ENCODE peak calls at places on chromosomes 3 and 15, in eight cellular contexts. N is progenitor cell of endocrine pancreas; E is activated T-cell treated with anti-CD3 and anti-CD28 coated beads, Interleukin-2, amount 50 U/mL, for 48 hours; V is cardiac fibroblast; R is myocyte; F is heart left ventricle; O is neuronal stem cell; I is stimulated activated CD4-positive, alpha-beta T cell treated with anti-CD3 and anti-CD28 coated beads, Interleukin-2, amount 100 ng/mL, for 48 hours. B is an unnamed sample.

GRCh38 chr3:141905129-141905528 is 28.7 kb downstream of the ATP1B3 start:
- DNase-seq in N (no peak), E (no peak), V (peak; percentile 22), R (no peak), F (no peak), O (no peak), I (no peak), B (no peak)

GRCh38 chr15:69068157-69068556 is 53.7 kb downstream of the NOX5 start:
- DNase-seq in N (no peak), E (no peak), V (no peak), R (no peak), F (no peak), O (no peak), I (no peak), B (no peak)

GRCh38 chr3:139523718-139524117 is 15.8 kb downstream of the RBP1 start:
- DNase-seq in N (no peak), E (no peak), V (no peak), R (no peak), F (no peak), O (no peak), I (no peak), B (no peak)

GRCh38 chr3:123735456-123735855 is 148.7 kb downstream of the MYLK start:
- DNase-seq in N (no peak), E (no peak), V (no peak), R (no peak), F (no peak), O (no peak), I (no peak), B (no peak)

GRCh38 chr15:79872358-79873017 is 24.3 kb downstream of the MTHFS start:
- DNase-seq in N (no peak), E (no peak), V (peak; percentile 37), R (peak; percentile 37), F (no peak), O (no peak), I (no peak), B (no peak)

GRCh38 chr15:77827860-77828259 is 195.1 kb upstream of the LINGO1 start:
- DNase-seq in N (no peak), E (no peak), V (no peak), R (no peak), F (no peak), O (no peak), I (no peak), B (no peak)

GRCh38 chr3:54994026-54994626 is 66.3 kb upstream of the LRTM1 start:
- DNase-seq in N (no peak), E (no peak), V (no peak), R (no peak), F (no peak), O (no peak), I (no peak), B (no peak)

GRCh38 chr3:194306109-194306686 is 44.9 kb downstream of the CPN2 start:
- DNase-seq in N (no peak), E (peak; percentile 63), V (no peak), R (no peak), F (no peak), O (no peak), I (no peak), B (no peak)

GRCh38 chr15:52678036-52678467 is 1.1 kb downstream of the ATOSA start:
- DNase-seq in N (no peak), E (peak; percentile 71), V (peak; percentile 71), R (peak; percentile 71), F (peak; percentile 65), O (peak; percentile 9), I (peak; percentile 26), B (peak; percentile 46)

GRCh38 chr3:128864351-128864811 is 15.0 kb upstream of the ACAD9 start:
- DNase-seq in N (no peak), E (no peak), V (no peak), R (no peak), F (no peak), O (no peak), I (no peak), B (peak; percentile 66)

GRCh38 chr3:99878005-99878404 is 60.3 kb downstream of the CMSS1 start:
- DNase-seq in N (no peak), E (no peak), V (peak; percentile 67), R (peak; percentile 84), F (no peak), O (no peak), I (no peak), B (no peak)